ENCODE peak calls at places on chromosomes 4 and X, in seven cellular contexts. P, E, H, Z, R, G and F are unnamed samples.

GRCh38 chr4:139684351-139684750 is 18.7 kb downstream of the MGST2 start:
- DNase-seq in H (no peak), Z (no peak), G (no peak), R (no peak), E (no peak), P (no peak), F (no peak)

GRCh38 chrX:71990518-71990917 is 79.9 kb downstream of the NHSL2 start:
- DNase-seq in H (no peak), Z (no peak), E (no peak), P (no peak), G (no peak), R (no peak), F (no peak)

GRCh38 chr4:138190452-138190858 is 51.7 kb downstream of the SLC7A11 start:
- DNase-seq in R (no peak), E (no peak), G (no peak), P (no peak), H (no peak), Z (no peak), F (no peak)

GRCh38 chrX:45324941-45325340 is 124.3 kb upstream of the DIPK2B start:
- DNase-seq in Z (no peak), P (no peak), H (no peak), R (no peak), E (no peak), G (no peak), F (no peak)

GRCh38 chr4:56699537-56699936 is 18.4 kb upstream of the HOPX start:
- DNase-seq in G (no peak), E (no peak), H (no peak), Z (no peak), R (no peak), P (no peak), F (no peak)

GRCh38 chrX:115625577-115626301 is 64.8 kb downstream of the PLS3 start:
- DNase-seq in E (no peak), H (no peak), Z (no peak), P (no peak), G (no peak), R (no peak), F (no peak)

GRCh38 chr4:148110169-148110568 is 332.0 kb downstream of the NR3C2 start:
- DNase-seq in P (no peak), H (no peak), G (no peak), Z (no peak), R (no peak), E (no peak), F (no peak)

GRCh38 chrX:7088968-7089615 is 58.4 kb upstream of the STS start:
- DNase-seq in R (peak; percentile 28), Z (no peak), P (no peak), H (no peak), G (no peak), E (no peak), F (no peak)

GRCh38 chr4:102871772-102872171 is 3.0 kb downstream of the CISD2 start:
- DNase-seq in G (no peak), E (no peak), H (no peak), Z (no peak), P (no peak), R (no peak), F (no peak)
- H3K4me3 ChIP-seq in G (no peak overlapping the region), E (no peak overlapping the region), H (no peak overlapping the region), Z (no peak overlapping the region), P (peak overlapping the region; percentile 14), R (peak overlapping the region; percentile 77), F (no peak overlapping the region)

GRCh38 chr4:41216294-41217019 is 2.1 kb upstream of the APBB2 start:
- DNase-seq in Z (peak; percentile 94), R (peak; percentile 83), G (peak; percentile 86), H (peak; percentile 61), P (peak; percentile 68), E (peak; percentile 91), F (peak; percentile 88)

GRCh38 chr4:41213563-41214157 is 682 bp downstream of the APBB2 start:
- DNase-seq in E (no peak), R (no peak), H (peak; percentile 28), Z (peak; percentile 74), P (no peak), G (peak; percentile 73), F (no peak)

GRCh38 chr4:41214158-41215146 is at the start of gene APBB2:
- DNase-seq in E (peak; percentile 95), H (peak; percentile 94), P (peak; percentile 89), R (peak; percentile 96), Z (peak; percentile 97), G (peak; percentile 96), F (peak; percentile 95)

GRCh38 chr4:41215969-41216293 is 1.6 kb upstream of the APBB2 start:
- DNase-seq in E (no peak), G (no peak), H (no peak), Z (no peak), R (no peak), P (no peak), F (no peak)

DNA sequence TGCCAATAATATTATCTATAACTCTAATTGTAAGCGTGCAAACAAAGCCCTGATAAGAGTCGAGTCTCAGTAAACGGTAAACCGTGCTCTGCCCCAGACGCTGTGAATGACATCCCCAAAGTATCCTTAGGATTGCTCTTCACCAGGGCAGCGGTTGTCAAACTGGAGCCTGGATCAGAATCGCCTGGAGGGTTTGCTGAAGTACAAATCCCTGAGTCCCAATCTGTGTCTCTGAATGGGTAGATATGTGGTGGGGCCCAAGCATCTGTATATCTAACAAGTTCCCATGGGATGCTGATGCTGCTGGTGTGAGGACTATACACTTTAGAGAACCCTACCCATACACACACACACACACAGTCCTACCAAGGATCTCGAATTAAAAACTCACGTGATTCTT is 813 bp upstream of the APBB2 start:
- DNase-seq in E (no peak), P (no peak), H (no peak), Z (no peak), G (no peak), R (no peak), F (no peak)
- H3K27ac ChIP-seq in E (peak overlapping the region; percentile 83), P (no peak overlapping the region), H (peak overlapping the region; percentile 97), Z (peak overlapping the region; percentile 92), G (no peak overlapping the region), R (no peak overlapping the region), F (peak overlapping the region; percentile 79)

GRCh38 chr4:78059524-78059889 is 2.4 kb downstream of the FRAS1 start:
- DNase-seq in R (peak; percentile 84), G (peak; percentile 66), E (peak; percentile 63), H (peak; percentile 24), P (peak; percentile 56), Z (no peak), F (no peak)
- H3K4me3 ChIP-seq in R (peak overlapping the region; percentile 89), G (peak overlapping the region; percentile 70), E (peak overlapping the region; percentile 42), H (peak overlapping the region; percentile 84), P (peak overlapping the region; percentile 88), Z (peak overlapping the region; percentile 65), F (peak overlapping the region; percentile 43)

DNA sequence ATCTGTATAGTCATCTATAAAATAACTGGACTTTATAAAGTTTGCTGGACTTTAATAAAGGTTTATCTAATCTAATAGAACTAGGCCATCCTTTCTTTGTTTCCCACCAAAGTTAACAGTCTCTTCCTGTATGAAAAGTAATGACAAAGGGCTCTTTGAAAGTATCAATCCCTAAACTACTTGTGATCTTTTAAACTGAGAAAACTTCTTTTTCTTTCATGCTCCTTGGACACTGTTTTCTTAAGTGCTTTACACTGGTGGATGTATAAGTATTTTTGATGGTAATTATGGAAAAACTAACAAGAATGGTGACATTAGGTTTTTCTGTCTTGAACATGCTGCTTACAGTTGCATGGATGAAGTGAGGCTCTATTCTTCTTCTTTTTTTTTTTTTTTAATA is 2.4 kb upstream of the ZFX start:
- DNase-seq in E (no peak), R (no peak), H (no peak), Z (no peak), P (no peak), G (no peak), F (no peak)
- H3K27ac ChIP-seq in E (peak overlapping the region; percentile 99), R (peak overlapping the region; percentile 82), H (peak overlapping the region; percentile 96), Z (peak overlapping the region; percentile 63), P (peak overlapping the region; percentile 92), G (peak overlapping the region; percentile 99), F (peak overlapping the region; percentile 91)

GRCh38 chr4:6696611-6697010 is 2.9 kb downstream of the S100P start:
- DNase-seq in Z (no peak), R (no peak), P (no peak), G (no peak), E (no peak), H (no peak), F (no peak)
- H3K4me3 ChIP-seq in Z (no peak overlapping the region), R (peak overlapping the region; percentile 40), P (peak overlapping the region; percentile 86), G (no peak overlapping the region), E (no peak overlapping the region), H (no peak overlapping the region), F (no peak overlapping the region)

GRCh38 chr4:9988349-9988748 is 32.9 kb downstream of the SLC2A9 start:
- DNase-seq in H (no peak), Z (no peak), R (no peak), P (no peak), E (no peak), G (no peak), F (no peak)
- H3K27ac ChIP-seq in H (no peak overlapping the region), Z (no peak overlapping the region), R (no peak overlapping the region), P (no peak overlapping the region), E (no peak overlapping the region), G (no peak overlapping the region), F (no peak overlapping the region)